ENCODE peak calls at places on chromosomes 6 and 20, in nine cellular contexts. D, Z, B, J, W, M, F, C and G are unnamed samples.

GRCh38 chr6:63347599-63347998 is 27.8 kb upstream of the LGSN start:
- DNase-seq in D (peak), Z (no peak), B (peak), J (no peak), W (no peak), M (no peak), F (no peak), C (no peak), G (no peak)

GRCh38 chr20:38755324-38755910 is 7.2 kb downstream of the ACTR5 start:
- DNase-seq in D (no peak), Z (no peak), B (no peak), J (no peak), W (no peak), M (no peak), F (no peak), C (no peak), G (no peak)

GRCh38 chr6:53326372-53327016 is 22.3 kb downstream of the ELOVL5 start:
- DNase-seq in D (no peak), Z (peak), B (peak), J (no peak), W (peak), M (no peak), F (no peak), C (no peak), G (no peak)

GRCh38 chr6:153568601-153569000 is 437.5 kb upstream of the RGS17 start:
- DNase-seq in D (no peak), Z (no peak), B (no peak), J (no peak), W (no peak), M (no peak), F (no peak), C (no peak), G (no peak)

GRCh38 chr6:41963371-41963770 is 21.8 kb upstream of the CCND3 start:
- DNase-seq in D (peak), Z (no peak), B (no peak), J (no peak), W (no peak), M (peak), F (no peak), C (no peak), G (peak)

GRCh38 chr6:33206864-33207568 is 1.3 kb upstream of the RING1 start:
- DNase-seq in D (no peak), Z (no peak), B (no peak), J (peak), W (no peak), M (no peak), F (no peak), C (no peak), G (no peak)

GRCh38 chr6:136163260-136163659 is 86.9 kb downstream of the MTFR2 start:
- DNase-seq in D (no peak), Z (no peak), B (no peak), J (no peak), W (no peak), M (no peak), F (no peak), C (no peak), G (peak)

GRCh38 chr20:32456869-32457421 is 98.8 kb downstream of the ASXL1 start:
- DNase-seq in D (no peak), Z (peak), B (peak), J (peak), W (no peak), M (peak), F (no peak), C (no peak), G (peak)

GRCh38 chr6:53979468-53980067 is 131.7 kb upstream of the MLIP start:
- DNase-seq in D (peak), Z (no peak), B (peak), J (peak), W (no peak), M (no peak), F (no peak), C (no peak), G (no peak)

GRCh38 chr6:131159578-131159977 is 24.3 kb downstream of the AKAP7 start:
- DNase-seq in D (no peak), Z (no peak), B (no peak), J (no peak), W (no peak), M (no peak), F (no peak), C (no peak), G (no peak)

GRCh38 chr6:167760979-167761793 is 65.5 kb upstream of the AFDN start:
- DNase-seq in D (peak), Z (peak), B (no peak), J (no peak), W (no peak), M (peak), F (peak), C (no peak), G (peak)

GRCh38 chr6:54892831-54893230 is 46.3 kb downstream of the FAM83B start:
- DNase-seq in D (no peak), Z (no peak), B (peak), J (no peak), W (no peak), M (no peak), F (no peak), C (no peak), G (no peak)

GRCh38 chr6:140174509-140174908 is 800.1 kb upstream of the CITED2 start:
- DNase-seq in D (no peak), Z (no peak), B (peak), J (no peak), W (no peak), M (no peak), F (no peak), C (no peak), G (no peak)

GRCh38 chr6:136403166-136403980 is 113.7 kb upstream of the BCLAF1 start:
- DNase-seq in D (no peak), Z (no peak), B (peak), J (no peak), W (no peak), M (no peak), F (no peak), C (no peak), G (no peak)

GRCh38 chr20:38861071-38861401 is 55.5 kb downstream of the PPP1R16B start:
- DNase-seq in D (no peak), Z (no peak), B (no peak), J (no peak), W (no peak), M (no peak), F (no peak), C (no peak), G (no peak)

GRCh38 chr6:155656024-155656423 is 200.4 kb upstream of the NOX3 start:
- DNase-seq in D (no peak), Z (no peak), B (no peak), J (no peak), W (no peak), M (no peak), F (no peak), C (no peak), G (no peak)

GRCh38 chr6:13425971-13426931 is 61.1 kb downstream of the GFOD1 start:
- DNase-seq in D (no peak), Z (no peak), B (no peak), J (no peak), W (no peak), M (no peak), F (no peak), C (peak), G (peak)

GRCh38 chr6:146305098-146305497 is 238.5 kb upstream of the RAB32 start:
- DNase-seq in D (no peak), Z (no peak), B (no peak), J (no peak), W (no peak), M (no peak), F (no peak), C (no peak), G (no peak)

GRCh38 chr6:151149788-151150187 is 90.0 kb upstream of the AKAP12 start:
- DNase-seq in D (no peak), Z (no peak), B (no peak), J (no peak), W (no peak), M (no peak), F (no peak), C (no peak), G (no peak)

GRCh38 chr20:49505518-49505917 is 23.1 kb upstream of the KCNB1 start:
- DNase-seq in D (no peak), Z (peak), B (no peak), J (peak), W (no peak), M (no peak), F (no peak), C (no peak), G (no peak)

GRCh38 chr20:46893877-46894578 is 615 bp upstream of the EYA2 start:
- DNase-seq in D (no peak), Z (no peak), B (peak), J (no peak), W (no peak), M (no peak), F (no peak), C (no peak), G (no peak)

GRCh38 chr20:59771506-59772372 is 161.7 kb downstream of the SYCP2 start:
- DNase-seq in D (no peak), Z (no peak), B (no peak), J (no peak), W (no peak), M (no peak), F (no peak), C (no peak), G (peak)

GRCh38 chr6:39362487-39362865 is 40.0 kb upstream of the KCNK16 start:
- DNase-seq in D (no peak), Z (no peak), B (no peak), J (peak), W (no peak), M (no peak), F (no peak), C (no peak), G (no peak)

GRCh38 chr6:98877250-98877649 is 42.9 kb downstream of the POU3F2 start:
- DNase-seq in D (no peak), Z (no peak), B (no peak), J (no peak), W (no peak), M (no peak), F (no peak), C (no peak), G (no peak)

GRCh38 chr6:116136933-116137340 is 11.0 kb upstream of the COL10A1 start:
- DNase-seq in D (no peak), Z (no peak), B (no peak), J (no peak), W (no peak), M (no peak), F (no peak), C (no peak), G (no peak)

GRCh38 chr20:36372671-36373070 is 66.5 kb downstream of the DLGAP4 start:
- DNase-seq in D (no peak), Z (no peak), B (no peak), J (no peak), W (no peak), M (no peak), F (no peak), C (no peak), G (no peak)

GRCh38 chr20:1900321-1900791 is 5.1 kb downstream of the SIRPA start:
- DNase-seq in D (peak), Z (peak), B (peak), J (peak), W (peak), M (peak), F (peak), C (no peak), G (no peak)

GRCh38 chr6:34243901-34244884 is 4.6 kb downstream of the SMIM29 start:
- DNase-seq in D (peak), Z (peak), B (peak), J (peak), W (peak), M (peak), F (peak), C (no peak), G (peak)

GRCh38 chr6:22082278-22082677 is 214.6 kb downstream of the PRL start:
- DNase-seq in D (no peak), Z (no peak), B (peak), J (no peak), W (no peak), M (no peak), F (no peak), C (no peak), G (no peak)
- TF ChIP-seq EP300 in D (no peak), Z (no peak), B (no peak), J (no peak), W (no peak), M (no peak), F (no peak), C (no peak), G (no peak)

DNA sequence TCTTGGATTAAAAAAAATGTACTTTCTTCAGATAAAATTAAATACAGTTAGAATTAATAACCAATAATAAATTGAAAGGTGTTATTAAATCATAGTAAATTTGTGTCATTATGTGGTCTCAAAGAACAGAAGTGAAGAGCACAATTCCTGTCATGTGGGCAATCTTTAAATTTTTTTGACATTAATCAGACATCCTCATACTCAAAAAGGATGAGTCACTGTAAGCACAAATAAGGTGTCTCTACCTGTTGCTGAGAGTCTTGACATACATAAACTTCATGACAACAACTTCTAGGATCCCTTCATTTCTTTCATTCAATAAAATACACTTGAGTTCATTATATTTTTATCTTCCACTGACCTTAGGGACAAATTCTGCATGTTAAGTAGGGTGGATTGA is 76.1 kb downstream of the SLC22A3 start:
- DNase-seq in D (no peak), Z (no peak), B (no peak), J (no peak), W (no peak), M (no peak), F (no peak), C (no peak), G (no peak)
- TF ChIP-seq EP300 in D (no peak), Z (no peak), B (no peak), J (no peak), W (no peak), M (no peak), F (no peak), C (no peak), G (no peak)

DNA sequence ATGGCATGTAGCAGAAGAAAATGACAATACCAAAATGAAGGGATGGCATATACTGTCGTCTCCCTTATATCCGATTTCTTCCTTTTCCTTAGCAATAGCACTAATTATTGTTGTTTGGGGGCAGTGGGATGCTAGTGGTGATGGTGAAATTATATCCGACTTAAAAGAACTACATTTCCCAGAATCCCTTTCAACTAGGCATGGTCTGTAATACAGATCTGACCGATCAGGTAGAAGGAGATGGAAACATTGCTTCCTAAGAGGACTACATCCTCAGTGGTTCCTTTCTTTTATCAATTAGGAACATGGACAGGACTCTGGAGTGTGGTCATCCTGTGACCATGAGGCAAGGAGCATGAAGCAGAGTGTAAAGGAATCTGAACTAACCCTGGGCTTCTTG is 532.6 kb downstream of the CBLN4 start:
- DNase-seq in D (peak), Z (no peak), B (no peak), J (no peak), W (no peak), M (no peak), F (no peak), C (no peak), G (no peak)
- TF ChIP-seq EP300 in D (no peak), Z (no peak), B (no peak), J (no peak), W (no peak), M (no peak), F (no peak), C (no peak), G (no peak)

GRCh38 chr20:15708984-15709598 is 864.2 kb downstream of the KIF16B start:
- DNase-seq in D (peak), Z (no peak), B (peak), J (peak), W (peak), M (peak), F (no peak), C (no peak), G (peak)
- TF ChIP-seq EP300 in D (no peak), Z (no peak), B (no peak), J (no peak), W (no peak), M (no peak), F (no peak), C (no peak), G (no peak)

GRCh38 chr20:18688676-18689075 is 100.8 kb downstream of the DTD1 start:
- DNase-seq in D (no peak), Z (no peak), B (no peak), J (no peak), W (no peak), M (no peak), F (no peak), C (no peak), G (no peak)

GRCh38 chr20:18689557-18689956 is 101.7 kb downstream of the DTD1 start:
- DNase-seq in D (no peak), Z (no peak), B (no peak), J (no peak), W (no peak), M (no peak), F (no peak), C (no peak), G (no peak)

GRCh38 chr20:18684775-18685174 is 96.9 kb downstream of the DTD1 start:
- DNase-seq in D (no peak), Z (no peak), B (no peak), J (no peak), W (no peak), M (no peak), F (no peak), C (no peak), G (no peak)

GRCh38 chr20:18683839-18684238 is 96.0 kb downstream of the DTD1 start:
- DNase-seq in D (no peak), Z (no peak), B (no peak), J (no peak), W (no peak), M (no peak), F (no peak), C (no peak), G (no peak)

GRCh38 chr20:18686696-18687095 is 98.8 kb downstream of the DTD1 start:
- DNase-seq in D (no peak), Z (no peak), B (peak), J (no peak), W (no peak), M (no peak), F (no peak), C (no peak), G (no peak)
- TF ChIP-seq EP300 in D (no peak), Z (no peak), B (no peak), J (no peak), W (no peak), M (no peak), F (no peak), C (no peak), G (no peak)

DNA sequence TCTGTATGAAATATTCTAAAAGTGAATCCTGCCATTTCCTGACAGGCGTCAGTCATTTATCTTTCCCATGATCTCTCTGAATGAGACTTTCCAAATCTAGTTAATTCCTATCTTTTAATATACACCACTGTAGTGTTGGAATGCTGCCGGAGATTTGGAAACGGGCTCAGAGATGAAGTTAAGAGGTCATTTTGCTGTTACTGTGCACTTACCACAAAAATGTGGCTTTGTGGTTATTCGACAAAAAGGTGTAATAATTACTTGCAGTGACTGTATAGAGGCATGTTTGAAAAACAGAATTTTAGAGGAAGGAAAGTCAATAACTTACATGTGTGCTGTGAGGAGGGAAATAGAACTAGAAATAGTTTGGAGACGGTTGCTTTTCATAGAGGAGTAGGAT is 460.2 kb upstream of the BTBD3 start:
- DNase-seq in D (no peak), Z (no peak), B (no peak), J (no peak), W (no peak), M (no peak), F (no peak), C (no peak), G (no peak)
- TF ChIP-seq EP300 in D (no peak), Z (no peak), B (no peak), J (no peak), W (no peak), M (no peak), F (no peak), C (no peak), G (no peak)

GRCh38 chr20:9617062-9617461 is 102.7 kb downstream of the LAMP5 start:
- DNase-seq in D (peak), Z (no peak), B (peak), J (peak), W (peak), M (peak), F (no peak), C (no peak), G (peak)
- TF ChIP-seq EP300 in D (no peak), Z (no peak), B (no peak), J (no peak), W (no peak), M (no peak), F (no peak), C (no peak), G (no peak)

DNA sequence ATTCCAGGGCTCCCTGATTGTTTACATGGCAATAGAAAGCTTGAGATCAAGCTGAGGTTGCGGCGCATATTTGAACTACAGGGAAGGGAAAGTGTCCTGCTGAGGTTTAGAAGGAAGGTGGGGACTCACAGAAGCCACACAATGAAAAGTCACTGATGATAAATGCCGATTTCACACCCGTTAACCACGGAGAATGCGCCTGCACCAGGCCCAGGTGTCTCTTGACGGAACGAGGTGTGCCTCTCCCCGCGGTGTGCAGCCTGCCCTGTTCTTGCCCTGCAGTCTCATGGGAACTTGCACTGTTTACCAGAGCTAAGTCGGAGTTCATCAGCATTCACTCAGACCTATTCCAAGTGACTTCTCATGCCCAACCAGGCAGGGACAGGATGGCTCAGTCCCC is 90.3 kb downstream of the LY86 start:
- DNase-seq in D (no peak), Z (no peak), B (no peak), J (no peak), W (no peak), M (peak), F (no peak), C (no peak), G (no peak)
- TF ChIP-seq EP300 in D (no peak), Z (no peak), B (no peak), J (no peak), W (no peak), M (no peak), F (no peak), C (no peak), G (no peak)

DNA sequence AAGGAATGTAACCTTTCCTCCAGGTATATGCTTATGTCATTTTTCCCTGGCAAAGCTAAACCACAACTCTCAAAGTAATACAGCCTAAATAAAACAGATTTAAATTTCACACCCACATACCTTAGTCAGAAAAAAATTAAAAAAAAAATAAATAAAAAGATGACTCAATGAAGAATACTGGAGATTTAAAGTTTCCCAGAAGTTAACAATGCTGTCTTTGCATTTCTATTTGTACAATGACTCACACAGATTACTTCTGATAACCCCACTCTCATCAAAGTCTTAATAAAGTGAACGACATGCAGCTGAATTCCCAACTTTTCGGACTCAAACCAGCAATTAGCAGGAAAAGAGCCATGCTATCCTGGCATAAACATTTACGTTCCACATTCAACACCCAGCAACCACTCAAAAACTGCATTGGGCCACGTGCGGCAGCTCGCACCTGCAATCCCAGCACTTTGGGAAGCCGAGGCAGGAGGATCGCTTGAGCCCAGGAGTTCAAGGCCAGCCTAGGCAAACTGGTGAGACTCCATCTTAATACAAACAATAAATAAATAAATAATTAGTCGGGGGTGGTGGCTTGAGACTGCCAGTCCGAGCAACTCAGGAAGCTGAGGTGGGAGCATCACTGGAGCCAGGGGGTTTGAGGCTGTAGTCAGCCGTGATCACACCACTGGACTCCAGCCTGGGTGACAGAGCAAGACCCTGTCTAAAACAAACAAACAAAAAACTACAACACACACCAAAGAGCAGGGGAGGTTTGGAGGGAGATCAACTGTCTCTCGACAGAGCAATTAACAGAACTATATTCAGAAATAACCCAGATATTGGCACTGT is 130.5 kb downstream of the WDR27 start:
- DNase-seq in D (peak), Z (no peak), B (peak), J (no peak), W (no peak), M (no peak), F (no peak), C (no peak), G (no peak)
- TF ChIP-seq EP300 in D (no peak), Z (no peak), B (no peak), J (no peak), W (no peak), M (no peak), F (no peak), C (no peak), G (no peak)